ENCODE peak calls at places on chromosomes 13 and 19, in ten cellular contexts. P is fibroblast of the conjunctiva; E is NCI-H774; X is cardiac fibroblast; Q is breast epithelium; A is NAMALWA; U is naive thymus-derived CD8-positive, alpha-beta T cell; D is activated T-cell treated with anti-CD3 and anti-CD28 coated beads, Interleukin-2, amount 50 U/mL, for 72 hours; F is globus pallidus; T is fibroblast of mammary gland. W is an unnamed sample.

GRCh38 chr19:5170329-5170745 is 170.3 kb downstream of the PTPRS start:
- DNase-seq in P (no peak), E (no peak), X (no peak), Q (no peak), A (peak; percentile 55), U (peak; percentile 57), D (peak; percentile 60), F (no peak), T (no peak), W (no peak)

GRCh38 chr19:38970664-38971532 is 4.6 kb downstream of the FBXO17 start:
- DNase-seq in P (no peak), E (no peak), X (no peak), Q (no peak), A (no peak), U (no peak), D (no peak), F (no peak), T (peak; percentile 63), W (no peak)

GRCh38 chr13:102461302-102461701 is 59.5 kb upstream of the FGF14 start:
- DNase-seq in P (no peak), E (no peak), X (no peak), Q (no peak), A (no peak), U (no peak), D (no peak), F (no peak), T (no peak), W (no peak)

GRCh38 chr13:97275265-97275664 is 53.1 kb downstream of the MBNL2 start:
- DNase-seq in P (peak; percentile 76), E (no peak), X (peak; percentile 90), Q (no peak), A (no peak), U (no peak), D (no peak), F (no peak), T (peak; percentile 93), W (no peak)

GRCh38 chr13:48489666-48490065 is 43.2 kb downstream of the RCBTB2 start:
- DNase-seq in P (no peak), E (no peak), X (no peak), Q (no peak), A (no peak), U (no peak), D (no peak), F (no peak), T (peak; percentile 5), W (no peak)

GRCh38 chr19:38538793-38539528 is 78.8 kb downstream of the MAP4K1 start:
- DNase-seq in P (no peak), E (no peak), X (no peak), Q (no peak), A (no peak), U (no peak), D (peak; percentile 45), F (no peak), T (no peak), W (no peak)

GRCh38 chr19:7515471-7516226 is at the start of gene ZNF358:
- DNase-seq in P (no peak), E (peak; percentile 58), X (peak; percentile 79), Q (no peak), A (no peak), U (no peak), D (peak; percentile 74), F (peak; percentile 87), T (peak; percentile 51), W (no peak)

GRCh38 chr19:41019346-41019745 is 28.3 kb downstream of the CYP2B6 start:
- DNase-seq in P (no peak), E (no peak), X (no peak), Q (no peak), A (no peak), U (no peak), D (no peak), F (no peak), T (no peak), W (peak; percentile 80)

GRCh38 chr19:53511933-53512374 is 26.0 kb upstream of the ZNF331 start:
- DNase-seq in P (peak; percentile 3), E (no peak), X (peak; percentile 60), Q (peak; percentile 58), A (peak; percentile 69), U (peak; percentile 41), D (peak; percentile 54), F (peak; percentile 47), T (peak; percentile 54), W (no peak)

GRCh38 chr19:40191836-40192646 is 815 bp downstream of the MAP3K10 start:
- DNase-seq in P (no peak), E (peak; percentile 2), X (peak; percentile 35), Q (no peak), A (peak; percentile 52), U (peak; percentile 20), D (peak; percentile 40), F (peak; percentile 10), T (peak; percentile 20), W (no peak)

GRCh38 chr19:29845576-29846176 is 33.9 kb downstream of the CCNE1 start:
- DNase-seq in P (no peak), E (no peak), X (peak; percentile 21), Q (no peak), A (no peak), U (no peak), D (peak; percentile 27), F (peak; percentile 27), T (peak; percentile 54), W (no peak)

GRCh38 chr19:45265375-45265774 is 14.3 kb downstream of the MARK4 start:
- DNase-seq in P (no peak), E (no peak), X (no peak), Q (no peak), A (no peak), U (no peak), D (no peak), F (no peak), T (no peak), W (no peak)

GRCh38 chr19:6357995-6358394 is 3.3 kb upstream of the CLPP start:
- DNase-seq in P (no peak), E (no peak), X (no peak), Q (no peak), A (no peak), U (no peak), D (no peak), F (no peak), T (no peak), W (no peak)

GRCh38 chr13:109227344-109227940 is 558.9 kb downstream of the IRS2 start:
- DNase-seq in P (no peak), E (no peak), X (no peak), Q (no peak), A (no peak), U (no peak), D (no peak), F (no peak), T (no peak), W (no peak)

GRCh38 chr19:42394751-42395150 is 4.7 kb upstream of the CNFN start:
- DNase-seq in P (no peak), E (no peak), X (peak; percentile 18), Q (no peak), A (no peak), U (no peak), D (no peak), F (no peak), T (no peak), W (no peak)

GRCh38 chr19:18098891-18099622 is 1.5 kb downstream of the MAST3 start:
- DNase-seq in P (no peak), E (no peak), X (no peak), Q (no peak), A (peak; percentile 97), U (peak; percentile 42), D (peak; percentile 51), F (no peak), T (no peak), W (no peak)

GRCh38 chr13:31209172-31209818 is 9.5 kb downstream of the B3GLCT start:
- DNase-seq in P (no peak), E (peak; percentile 3), X (peak; percentile 78), Q (no peak), A (no peak), U (no peak), D (no peak), F (peak; percentile 52), T (peak; percentile 48), W (peak; percentile 92)